ENCODE peak calls at places on chromosomes 1 and 21, in six cellular contexts. J is amniotic stem cell; H is left cardiac atrium; X is CD8-positive, alpha-beta memory T cell; T is EL; C is retina. F is an unnamed sample.

GRCh38 chr1:29475256-29475800 is 239.0 kb downstream of the PTPRU start:
- DNase-seq in J (no peak), H (no peak), X (no peak), T (no peak), C (no peak), F (no peak)

GRCh38 chr1:219155140-219155539 is 18.5 kb upstream of the LYPLAL1 start:
- DNase-seq in J (no peak), H (no peak), X (no peak), T (peak; percentile 22), C (no peak), F (no peak)

GRCh38 chr1:2272686-2273400 is 44.7 kb downstream of the SKI start:
- DNase-seq in J (no peak), H (no peak), X (no peak), T (no peak), C (no peak), F (no peak)

GRCh38 chr1:234961468-234962339 is 166.9 kb downstream of the TOMM20 start:
- DNase-seq in J (peak; percentile 40), H (no peak), X (no peak), T (peak; percentile 77), C (no peak), F (no peak)

GRCh38 chr21:26443291-26443690 is 129.8 kb downstream of the CYYR1 start:
- DNase-seq in J (no peak), H (no peak), X (no peak), T (no peak), C (no peak), F (no peak)

GRCh38 chr1:212752934-212753497 is 38.6 kb downstream of the NSL1 start:
- DNase-seq in J (no peak), H (no peak), X (no peak), T (peak; percentile 4), C (no peak), F (no peak)

GRCh38 chr1:27045973-27046558 is 33.4 kb upstream of the TENT5B start:
- DNase-seq in J (no peak), H (peak; percentile 71), X (peak; percentile 50), T (peak; percentile 88), C (peak; percentile 80), F (peak; percentile 45)

GRCh38 chr1:37795340-37796110 is 1.9 kb downstream of the MANEAL start:
- DNase-seq in J (no peak), H (peak; percentile 70), X (peak; percentile 5), T (no peak), C (peak; percentile 76), F (peak; percentile 57)

GRCh38 chr1:12434686-12435085 is 183.3 kb downstream of the DHRS3 start:
- DNase-seq in J (no peak), H (no peak), X (no peak), T (no peak), C (no peak), F (no peak)

GRCh38 chr1:24567792-24568388 is 12.0 kb downstream of the NCMAP start:
- DNase-seq in J (no peak), H (no peak), X (no peak), T (peak; percentile 37), C (no peak), F (peak; percentile 20)

GRCh38 chr1:87803395-87803794 is 474.7 kb downstream of the LMO4 start:
- DNase-seq in J (no peak), H (no peak), X (no peak), T (no peak), C (no peak), F (no peak)

GRCh38 chr1:182159443-182159842 is 97.9 kb upstream of the ZNF648 start:
- DNase-seq in J (no peak), H (no peak), X (no peak), T (no peak), C (no peak), F (no peak)

GRCh38 chr1:44696789-44697188 is 22.3 kb downstream of the ARMH1 start:
- DNase-seq in J (no peak), H (no peak), X (no peak), T (no peak), C (no peak), F (no peak)

GRCh38 chr1:97350662-97351061 is 570.2 kb downstream of the DPYD start:
- DNase-seq in J (no peak), H (no peak), X (no peak), T (peak; percentile 49), C (no peak), F (no peak)

GRCh38 chr1:102790997-102791396 is 317.3 kb downstream of the COL11A1 start:
- DNase-seq in J (no peak), H (no peak), X (no peak), T (peak; percentile 16), C (no peak), F (no peak)

GRCh38 chr1:38962113-38962512 is 20.5 kb upstream of the RHBDL2 start:
- DNase-seq in J (no peak), H (no peak), X (no peak), T (peak; percentile 84), C (no peak), F (no peak)

GRCh38 chr1:186854102-186854501 is 25.4 kb downstream of the PLA2G4A start:
- DNase-seq in J (no peak), H (no peak), X (no peak), T (no peak), C (no peak), F (no peak)

GRCh38 chr21:17789660-17790059 is 29.5 kb downstream of the C21orf91 start:
- DNase-seq in J (no peak), H (no peak), X (no peak), T (no peak), C (no peak), F (no peak)

GRCh38 chr1:31798433-31799195 is 17.2 kb downstream of the SPOCD1 start:
- DNase-seq in J (peak; percentile 82), H (no peak), X (no peak), T (peak; percentile 95), C (no peak), F (no peak)

GRCh38 chr1:83086346-83086745 is 912.6 kb downstream of the TTLL7 start:
- DNase-seq in J (no peak), H (no peak), X (no peak), T (no peak), C (no peak), F (no peak)

GRCh38 chr1:199982606-199983005 is 44.9 kb upstream of the NR5A2 start:
- DNase-seq in J (no peak), H (no peak), X (no peak), T (no peak), C (no peak), F (no peak)

GRCh38 chr1:228768345-228768717 is 33.1 kb downstream of the RHOU start:
- DNase-seq in J (no peak), H (no peak), X (no peak), T (no peak), C (no peak), F (no peak)

GRCh38 chr1:203931953-203932352 is 70.6 kb downstream of the SNRPE start:
- DNase-seq in J (no peak), H (no peak), X (no peak), T (no peak), C (no peak), F (no peak)

GRCh38 chr1:221809101-221810029 is 67.5 kb upstream of the DUSP10 start:
- DNase-seq in J (no peak), H (no peak), X (no peak), T (no peak), C (no peak), F (no peak)

GRCh38 chr1:228691926-228692325 is 43.4 kb upstream of the RHOU start:
- DNase-seq in J (no peak), H (no peak), X (no peak), T (peak; percentile 28), C (no peak), F (peak; percentile 82)

GRCh38 chr21:15730484-15731242 is 881 bp downstream of the USP25 start:
- DNase-seq in J (no peak), H (no peak), X (no peak), T (no peak), C (peak; percentile 69), F (peak; percentile 86)

GRCh38 chr1:20578721-20579380 is 10.0 kb upstream of the CDA start:
- DNase-seq in J (no peak), H (no peak), X (no peak), T (peak; percentile 37), C (no peak), F (no peak)

GRCh38 chr1:222557148-222557547 is 9.2 kb upstream of the HHIPL2 start:
- DNase-seq in J (no peak), H (no peak), X (no peak), T (peak; percentile 25), C (no peak), F (no peak)

GRCh38 chr1:1928231-1929101 is 9.4 kb upstream of the TMEM52 start:
- DNase-seq in J (no peak), H (peak; percentile 32), X (no peak), T (no peak), C (no peak), F (no peak)

GRCh38 chr21:38680401-38680800 is 125.3 kb upstream of the ETS2 start:
- DNase-seq in J (no peak), H (no peak), X (no peak), T (peak; percentile 20), C (no peak), F (no peak)

GRCh38 chr1:199720496-199720895 is 307.0 kb upstream of the NR5A2 start:
- DNase-seq in J (no peak), H (no peak), X (no peak), T (no peak), C (no peak), F (no peak)

GRCh38 chr1:165947797-165948455 is 120.5 kb downstream of the UCK2 start:
- DNase-seq in J (no peak), H (no peak), X (no peak), T (no peak), C (no peak), F (no peak)

GRCh38 chr1:42282024-42282579 is 52.9 kb downstream of the FOXJ3 start:
- DNase-seq in J (no peak), H (no peak), X (no peak), T (peak; percentile 46), C (no peak), F (no peak)

GRCh38 chr1:2205191-2205952 is 10.8 kb upstream of the FAAP20 start:
- DNase-seq in J (peak; percentile 89), H (peak; percentile 98), X (peak; percentile 91), T (peak; percentile 92), C (peak; percentile 91), F (no peak)

GRCh38 chr1:29453502-29454240 is 217.3 kb downstream of the PTPRU start:
- DNase-seq in J (no peak), H (no peak), X (no peak), T (peak; percentile 54), C (no peak), F (peak; percentile 8)

GRCh38 chr1:43021547-43022474 is 63.1 kb upstream of the SLC2A1 start:
- DNase-seq in J (no peak), H (no peak), X (no peak), T (no peak), C (no peak), F (no peak)